ENCODE peak calls at places on chromosomes 6 and 20, in four cellular contexts. S is AG10803, L is bronchial epithelial cell, A is AG09309. M is an unnamed sample.

GRCh38 chr6:30097902-30098606 is 14.8 kb downstream of the TRIM31 start:
- DNase-seq in L (no peak), A (no peak), S (no peak), M (no peak)

GRCh38 chr6:155212106-155212505 is 51.7 kb upstream of the CLDN20 start:
- DNase-seq in S (no peak), A (no peak), L (no peak), M (no peak)

GRCh38 chr6:121305957-121306607 is 28.2 kb downstream of the TBC1D32 start:
- DNase-seq in L (peak; percentile 63), A (no peak), S (peak; percentile 29), M (no peak)

GRCh38 chr6:46175976-46176375 is 5.2 kb upstream of the ENPP5 start:
- DNase-seq in A (no peak), S (no peak), L (peak; percentile 32), M (no peak)

GRCh38 chr6:6972456-6972855 is 135.3 kb upstream of the RREB1 start:
- DNase-seq in L (peak; percentile 76), A (peak; percentile 55), S (peak; percentile 11), M (peak; percentile 0)

GRCh38 chr20:48714764-48715163 is 113.0 kb downstream of the PREX1 start:
- DNase-seq in L (no peak), S (no peak), A (no peak), M (no peak)

GRCh38 chr6:157768304-157768703 is 54.7 kb upstream of the SNX9 start:
- DNase-seq in S (no peak), L (no peak), A (no peak), M (no peak)

GRCh38 chr6:24238700-24239099 is 112.7 kb downstream of the NRSN1 start:
- DNase-seq in S (no peak), A (no peak), L (no peak), M (no peak)

GRCh38 chr20:33178726-33179125 is 10.8 kb downstream of the BPIFA2 start:
- DNase-seq in S (no peak), A (no peak), L (peak; percentile 13), M (no peak)

GRCh38 chr6:81749704-81750103 is 2.8 kb downstream of the TENT5A start:
- DNase-seq in A (no peak), L (no peak), S (peak; percentile 50), M (no peak)

DNA sequence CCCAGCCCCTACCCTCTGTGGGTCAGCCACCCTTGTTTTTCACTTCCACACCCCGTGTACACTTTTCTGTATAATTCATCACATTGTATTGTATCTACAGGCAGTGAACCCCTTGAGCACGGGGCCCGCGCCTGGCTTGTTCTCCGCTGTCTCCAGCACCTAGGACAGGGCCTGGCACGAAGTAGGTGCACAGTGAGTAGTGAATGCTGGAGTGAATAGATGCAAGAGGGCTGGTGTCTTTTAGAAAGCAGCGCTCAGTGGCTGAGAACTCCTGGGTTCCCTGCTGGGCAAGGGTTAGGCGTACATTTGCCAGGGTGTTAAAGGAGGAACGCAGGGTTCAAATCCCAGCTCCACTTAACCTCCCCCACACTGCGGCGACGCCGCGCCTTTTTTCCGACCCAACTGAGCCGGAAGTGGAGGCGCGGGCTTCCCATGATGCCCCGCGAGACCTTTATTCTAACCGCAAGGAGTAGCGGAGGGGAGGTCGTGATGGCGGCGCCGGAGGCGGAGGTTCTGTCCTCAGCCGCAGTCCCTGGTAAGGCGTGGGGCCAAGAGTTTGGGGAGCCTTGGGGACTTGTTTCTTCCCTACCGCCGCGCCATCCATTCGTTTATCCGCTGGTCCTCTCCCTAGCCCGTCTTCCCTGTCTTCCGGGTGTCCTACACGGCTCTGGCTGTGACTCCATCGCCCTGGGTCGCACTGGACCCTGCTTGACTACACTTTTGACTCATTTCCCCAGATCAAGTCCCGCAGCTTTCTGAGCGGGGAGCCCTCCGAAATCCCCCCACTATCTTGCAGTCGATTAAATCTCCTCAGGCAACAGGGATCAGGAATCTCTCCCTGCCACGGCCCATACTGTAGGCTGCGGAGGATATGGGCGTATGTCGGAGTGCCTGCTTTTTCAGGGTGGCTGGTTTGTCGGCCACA is at the start of gene MAD2L1BP:
- DNase-seq in L (peak; percentile 47), A (no peak), S (peak; percentile 64), M (no peak)
- TF ChIP-seq CTCF in L (no peak), A (no peak), S (no peak), M (no peak)

GRCh38 chr20:57264908-57265648 is 1.4 kb downstream of the BMP7 start:
- DNase-seq in S (no peak), L (no peak), A (no peak), M (no peak)
- H3K4me3 ChIP-seq in S (no peak overlapping the region), L (no peak overlapping the region), A (no peak overlapping the region), M (no peak overlapping the region)

DNA sequence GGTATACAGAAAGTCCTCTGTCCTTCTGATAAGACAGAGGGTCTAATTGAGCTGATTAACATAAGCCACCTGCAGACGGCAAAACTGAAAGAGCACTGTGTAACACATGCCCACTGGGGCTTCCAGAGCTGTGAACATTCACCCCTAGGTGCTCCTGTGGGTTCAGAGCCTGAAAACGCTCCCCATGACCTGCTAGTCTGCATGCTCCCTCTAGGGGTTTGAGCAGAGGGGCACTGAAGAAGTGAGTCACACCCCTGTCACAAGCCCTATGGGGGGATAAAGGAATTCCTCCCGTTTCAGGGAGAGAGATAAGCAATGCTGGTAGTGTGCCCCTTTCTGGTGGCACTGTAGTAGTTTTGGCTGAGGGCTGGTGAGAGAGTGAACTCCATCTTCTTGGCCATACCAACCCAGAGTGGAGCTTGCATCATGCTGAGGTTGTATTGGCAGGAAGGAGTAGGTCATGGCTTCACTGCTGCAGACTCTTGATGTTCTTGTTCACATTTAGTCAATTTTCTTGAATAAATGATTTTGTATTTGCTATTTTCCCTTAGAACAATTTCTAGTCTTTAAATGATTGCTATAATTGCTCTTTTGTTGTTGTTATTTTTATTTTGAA is 637.5 kb upstream of the MAN1A1 start:
- DNase-seq in L (no peak), S (no peak), A (no peak), M (no peak)
- TF ChIP-seq CTCF in L (no peak), S (no peak), A (no peak), M (no peak)

GRCh38 chr6:167452338-167453081 is 127.6 kb downstream of the TTLL2 start:
- DNase-seq in S (no peak), A (no peak), L (no peak), M (no peak)

GRCh38 chr6:167448378-167448777 is 123.5 kb downstream of the TTLL2 start:
- DNase-seq in A (no peak), L (no peak), S (no peak), M (no peak)

GRCh38 chr6:167450631-167451030 is 125.7 kb downstream of the TTLL2 start:
- DNase-seq in A (no peak), S (no peak), L (no peak), M (no peak)

GRCh38 chr6:167445568-167445967 is 120.7 kb downstream of the TTLL2 start:
- DNase-seq in L (no peak), S (no peak), A (no peak), M (no peak)

GRCh38 chr6:167449099-167449861 is 124.4 kb downstream of the TTLL2 start:
- DNase-seq in L (peak; percentile 0), S (no peak), A (no peak), M (no peak)
- H3K4me3 ChIP-seq in L (no peak overlapping the region), S (no peak overlapping the region), A (no peak overlapping the region), M (no peak overlapping the region)

GRCh38 chr20:9349256-9349655 is 165.1 kb upstream of the LAMP5 start:
- DNase-seq in L (no peak), S (no peak), A (no peak), M (no peak)

GRCh38 chr20:9354579-9354978 is 159.8 kb upstream of the LAMP5 start:
- DNase-seq in S (no peak), A (no peak), L (no peak), M (no peak)

GRCh38 chr20:9352740-9353139 is 161.7 kb upstream of the LAMP5 start:
- DNase-seq in S (no peak), L (no peak), A (no peak), M (no peak)

GRCh38 chr20:9353916-9354276 is 160.5 kb upstream of the LAMP5 start:
- DNase-seq in A (peak; percentile 47), L (no peak), S (peak; percentile 83), M (no peak)

DNA sequence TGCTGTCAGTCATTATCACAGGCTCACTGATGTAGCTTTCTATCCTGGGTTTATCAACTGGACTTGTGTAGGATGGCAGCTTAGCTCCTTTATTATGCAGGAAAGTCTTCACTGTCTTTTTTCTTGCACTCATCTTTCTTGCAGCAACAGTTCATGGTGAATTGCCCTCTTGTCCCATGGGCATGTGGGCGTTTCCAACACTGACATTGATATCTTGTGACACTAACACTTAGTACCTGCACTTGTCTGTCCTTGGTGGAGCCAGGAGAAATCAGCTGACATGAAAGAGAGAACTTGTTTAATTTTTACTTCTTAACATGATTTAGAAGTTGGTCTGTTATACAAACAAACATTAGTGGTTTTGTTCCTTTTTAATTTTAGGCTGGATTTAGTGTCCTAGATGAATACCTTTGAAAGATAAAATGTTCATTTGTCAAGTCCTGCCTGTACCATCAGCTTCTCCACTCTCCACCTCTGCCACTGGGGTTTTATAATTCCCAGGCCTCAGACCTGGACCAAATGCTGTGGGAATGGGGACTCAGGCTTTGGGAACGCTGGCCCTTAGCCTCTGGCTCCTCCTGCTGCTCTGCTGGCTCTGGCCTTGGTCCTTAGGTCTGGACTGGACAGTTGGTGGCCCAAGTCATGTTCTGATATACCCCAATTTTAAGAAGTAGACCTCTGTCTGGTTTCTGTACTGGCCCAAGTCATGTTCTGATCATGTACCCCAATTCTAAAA is 161.0 kb upstream of the LAMP5 start:
- DNase-seq in A (no peak), L (no peak), S (no peak), M (no peak)
- TF ChIP-seq CTCF in A (peak; percentile 5), L (peak; percentile 4), S (no peak), M (peak; percentile 9)

DNA sequence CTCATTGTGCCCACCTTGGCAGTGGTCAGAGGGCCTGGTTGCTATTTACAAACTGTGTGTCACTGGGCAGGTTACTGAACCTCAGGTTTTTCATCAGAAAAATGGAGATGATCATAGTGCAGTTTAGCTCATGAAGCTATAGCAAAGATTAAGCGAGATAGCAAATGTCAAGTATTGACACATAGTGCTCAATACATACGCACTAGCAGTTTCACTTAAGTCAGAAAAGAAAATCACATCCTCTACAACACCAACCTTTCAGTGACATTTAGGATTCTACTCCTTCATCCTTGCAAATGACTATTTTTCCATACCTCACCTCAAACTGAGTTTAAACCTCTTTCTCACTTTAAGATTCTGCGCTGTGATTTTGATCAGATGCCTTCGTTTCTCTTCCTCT is 16.2 kb downstream of the GPR63 start:
- DNase-seq in S (no peak), A (no peak), L (no peak), M (no peak)
- H3K4me3 ChIP-seq in S (no peak overlapping the region), A (no peak overlapping the region), L (no peak overlapping the region), M (no peak overlapping the region)

GRCh38 chr20:56554869-56555268 is 21.8 kb downstream of the FAM209B start:
- DNase-seq in S (peak; percentile 98), L (peak; percentile 96), A (peak; percentile 95), M (peak; percentile 88)
- TF ChIP-seq CTCF in S (peak; percentile 46), L (no peak), A (peak; percentile 12), M (peak; percentile 28)